ENCODE peak calls at places on chromosome 15, in six cellular contexts. G is K562, M is H1, I is HCT116, X is HepG2, N is GM12878. P is an unnamed sample.

GRCh38 chr15:66896611-66897010 is 168.8 kb upstream of the SMAD3 start:
- DNase-seq in G (peak; percentile 24), M (no peak), I (no peak), X (no peak), N (no peak), P (no peak)

GRCh38 chr15:41561777-41562145 is 2.7 kb downstream of the TYRO3 start:
- DNase-seq in G (peak; percentile 50), M (no peak), I (no peak), X (no peak), N (no peak), P (peak; percentile 67)

GRCh38 chr15:76336254-76337046 is at the start of gene ISL2:
- DNase-seq in G (peak; percentile 99), M (peak; percentile 89), I (peak; percentile 94), X (peak; percentile 95), N (peak; percentile 61), P (peak; percentile 97)

GRCh38 chr15:76577879-76578512 is 241.4 kb downstream of the ISL2 start:
- DNase-seq in G (no peak), M (no peak), I (no peak), X (no peak), N (no peak), P (no peak)

GRCh38 chr15:55197362-55197705 is 593 bp upstream of the RSL24D1 start:
- DNase-seq in G (no peak), M (no peak), I (no peak), X (no peak), N (no peak), P (no peak)

GRCh38 chr15:65836665-65837064 is 32.6 kb upstream of the RAB11A start:
- DNase-seq in G (no peak), M (no peak), I (peak; percentile 16), X (no peak), N (no peak), P (peak; percentile 55)

GRCh38 chr15:52303093-52303772 is 7.6 kb upstream of the MYO5C start:
- DNase-seq in G (no peak), M (no peak), I (no peak), X (no peak), N (no peak), P (no peak)

GRCh38 chr15:65377105-65377975 is 462 bp downstream of the IGDCC3 start:
- DNase-seq in G (no peak), M (no peak), I (no peak), X (no peak), N (no peak), P (peak; percentile 74)

GRCh38 chr15:101063891-101064794 is 145.0 kb downstream of the LRRK1 start:
- DNase-seq in G (no peak), M (no peak), I (no peak), X (peak; percentile 58), N (no peak), P (no peak)

GRCh38 chr15:46815765-46816164 is 901.5 kb upstream of the SEMA6D start:
- DNase-seq in G (no peak), M (no peak), I (no peak), X (no peak), N (no peak), P (no peak)

GRCh38 chr15:55290361-55291057 is 896 bp upstream of the RAB27A start:
- DNase-seq in G (peak; percentile 91), M (peak; percentile 43), I (peak; percentile 48), X (peak; percentile 71), N (no peak), P (peak; percentile 87)

GRCh38 chr15:78340243-78341056 is at the start of gene CRABP1:
- DNase-seq in G (no peak), M (no peak), I (no peak), X (no peak), N (no peak), P (peak; percentile 76)

GRCh38 chr15:23859008-23859407 is 171.9 kb upstream of the NDN start:
- DNase-seq in G (no peak), M (no peak), I (no peak), X (no peak), N (no peak), P (no peak)

GRCh38 chr15:96893159-96893906 is 562.8 kb downstream of the NR2F2 start:
- DNase-seq in G (no peak), M (no peak), I (no peak), X (no peak), N (no peak), P (peak; percentile 20)

GRCh38 chr15:98955331-98955730 is 52.3 kb downstream of the PGPEP1L start:
- DNase-seq in G (no peak), M (no peak), I (no peak), X (no peak), N (no peak), P (no peak)

GRCh38 chr15:88624156-88624970 is 3.2 kb downstream of the AEN start:
- DNase-seq in G (no peak), M (no peak), I (no peak), X (peak; percentile 58), N (no peak), P (no peak)

GRCh38 chr15:96331141-96331941 is 841 bp downstream of the NR2F2 start:
- DNase-seq in G (peak; percentile 64), M (no peak), I (no peak), X (no peak), N (no peak), P (peak; percentile 34)

GRCh38 chr15:31372635-31373091 is 46.0 kb downstream of the KLF13 start:
- DNase-seq in G (no peak), M (peak; percentile 69), I (no peak), X (no peak), N (no peak), P (peak; percentile 68)

GRCh38 chr15:59688383-59688887 is 685 bp downstream of the BNIP2 start:
- DNase-seq in G (peak; percentile 46), M (no peak), I (peak; percentile 6), X (peak; percentile 42), N (peak; percentile 7), P (no peak)

GRCh38 chr15:45110256-45110820 is 3.6 kb downstream of the DUOX2 start:
- DNase-seq in G (no peak), M (no peak), I (no peak), X (no peak), N (no peak), P (peak; percentile 29)

GRCh38 chr15:74179983-74180688 is 6.6 kb downstream of the ISLR start:
- DNase-seq in G (no peak), M (no peak), I (no peak), X (no peak), N (no peak), P (no peak)

GRCh38 chr15:67023517-67024321 is 41.7 kb upstream of the SMAD3 start:
- DNase-seq in G (no peak), M (no peak), I (no peak), X (no peak), N (no peak), P (no peak)

GRCh38 chr15:88636039-88636438 is 2.8 kb upstream of the ISG20 start:
- DNase-seq in G (no peak), M (no peak), I (peak; percentile 69), X (no peak), N (no peak), P (no peak)

GRCh38 chr15:75844629-75845390 is 1.6 kb downstream of the UBE2Q2 start:
- DNase-seq in G (no peak), M (no peak), I (no peak), X (no peak), N (no peak), P (no peak)

GRCh38 chr15:59380902-59381610 is 8.4 kb upstream of the MYO1E start:
- DNase-seq in G (no peak), M (no peak), I (peak; percentile 31), X (no peak), N (no peak), P (no peak)

GRCh38 chr15:64843996-64844395 is 2.3 kb downstream of the PLEKHO2 start:
- DNase-seq in G (no peak), M (no peak), I (no peak), X (no peak), N (no peak), P (no peak)

GRCh38 chr15:52208306-52208946 is 17.2 kb upstream of the GNB5 start:
- DNase-seq in G (peak; percentile 78), M (peak; percentile 43), I (peak; percentile 49), X (peak; percentile 76), N (no peak), P (peak; percentile 86)

GRCh38 chr15:45307230-45307924 is 55.3 kb downstream of the SLC28A2 start:
- DNase-seq in G (peak; percentile 6), M (no peak), I (peak; percentile 32), X (peak; percentile 53), N (peak; percentile 31), P (no peak)

DNA sequence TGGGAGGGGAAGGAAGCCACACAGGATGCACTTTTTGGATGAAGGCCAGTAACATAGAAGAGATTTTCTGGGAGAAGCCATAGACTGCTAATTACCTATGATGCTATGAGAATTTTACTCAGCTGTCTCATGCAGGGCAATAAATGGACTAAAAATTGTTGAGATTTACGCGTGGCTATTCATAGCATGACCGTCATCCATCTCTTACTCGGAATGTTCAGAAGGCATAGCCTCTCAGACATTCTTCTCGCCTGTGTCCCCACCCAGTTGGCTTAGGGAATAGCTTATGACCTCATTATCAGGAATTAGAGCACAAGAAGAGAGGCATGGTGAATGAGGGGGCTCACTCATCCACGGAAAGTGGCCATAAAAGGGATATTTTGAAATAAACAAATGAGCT is 107.9 kb upstream of the ATP10A start:
- DNase-seq in G (no peak), M (no peak), I (no peak), X (no peak), N (no peak), P (no peak)
- TF ChIP-seq ATF3 in G (no peak), M (no peak), I (no peak), X (no peak), N (no peak), P (no peak)

DNA sequence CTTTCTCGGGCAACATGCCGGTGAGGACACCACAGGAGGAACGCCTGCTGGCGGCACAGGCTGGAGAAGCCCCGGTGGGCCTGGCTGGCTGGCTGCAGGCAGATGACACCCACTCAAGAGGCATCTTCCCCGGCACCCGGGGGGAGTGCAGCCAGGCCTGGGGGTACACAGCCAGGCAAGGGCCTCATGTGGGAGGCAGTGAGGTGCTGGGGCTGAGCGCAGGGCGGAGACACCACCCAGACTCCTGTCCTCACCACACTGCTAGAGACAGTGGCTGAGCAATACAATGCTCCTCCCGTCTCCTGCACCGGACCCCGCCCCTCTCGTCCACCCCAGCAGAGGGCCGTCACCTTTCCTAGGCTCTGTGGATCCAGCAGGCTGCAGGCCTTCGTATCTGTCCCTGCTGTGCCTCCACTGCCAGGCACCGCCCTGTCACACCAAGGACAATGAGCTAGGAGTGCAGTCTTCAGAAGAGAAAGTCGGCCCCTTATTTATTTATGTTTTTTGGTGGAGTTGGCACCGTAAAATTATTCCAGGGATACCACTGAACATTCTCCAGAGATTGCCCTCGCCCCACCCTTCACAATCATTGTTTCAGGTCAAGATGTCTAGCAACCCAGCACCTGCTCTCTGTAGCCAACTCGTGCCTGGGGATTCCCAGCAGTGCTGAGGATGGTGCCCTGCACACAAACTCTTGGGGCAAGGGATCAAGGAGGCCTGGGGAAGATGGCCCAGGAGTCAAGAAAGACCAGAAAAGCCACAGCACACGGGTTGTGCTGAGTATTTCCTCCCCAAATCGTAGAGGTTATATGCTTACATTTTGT is 129.1 kb downstream of the ATP10A start:
- DNase-seq in G (no peak), M (no peak), I (no peak), X (no peak), N (no peak), P (no peak)
- TF ChIP-seq ATF3 in G (no peak), M (no peak), I (no peak), X (no peak), N (no peak), P (no peak)

GRCh38 chr15:84402856-84403608 is 167.5 kb downstream of the GOLGA6L4 start:
- DNase-seq in G (no peak), M (no peak), I (no peak), X (no peak), N (no peak), P (no peak)
- TF ChIP-seq ATF3 in G (no peak), M (no peak), I (no peak), X (no peak), N (no peak), P (no peak)

GRCh38 chr15:90388462-90389182 is 580 bp downstream of the IQGAP1 start:
- DNase-seq in G (peak; percentile 68), M (no peak), I (no peak), X (peak; percentile 17), N (no peak), P (peak; percentile 56)
- TF ChIP-seq ATF3 in G (no peak), M (no peak), I (no peak), X (no peak), N (no peak), P (no peak)

P was measured in WTC11.